ENCODE peak calls at places on chromosomes 12 and 14, in nine cellular contexts. C is hippocampal formation; B is NCI-H460; P is stimulated activated CD4-positive, alpha-beta T cell treated with anti-CD3 and anti-CD28 coated beads, Interleukin-15, amount 100 ng/mL, for 1 hour; W is heart right ventricle; S is endodermal cell; Q is GM13977; X is myocyte; N is A549. R is an unnamed sample.

GRCh38 chr12:54404061-54405004 is 14.7 kb downstream of the ITGA5 start:
- DNase-seq in X (peak), B (no peak), P (peak), S (peak), W (no peak), N (no peak), Q (no peak), C (no peak), R (peak)

GRCh38 chr14:76720382-76720813 is 40.9 kb upstream of the VASH1 start:
- DNase-seq in X (peak), Q (peak), P (no peak), W (peak), N (no peak), S (peak), C (no peak), B (no peak), R (peak)

GRCh38 chr12:109822416-109822815 is 10.8 kb downstream of the TRPV4 start:
- DNase-seq in S (no peak), B (no peak), P (no peak), C (no peak), X (no peak), N (no peak), W (no peak), Q (no peak), R (no peak)

GRCh38 chr12:108875682-108876361 is 4.1 kb upstream of the DAO start:
- DNase-seq in N (no peak), X (no peak), S (no peak), P (no peak), B (no peak), W (no peak), Q (no peak), C (no peak), R (no peak)

GRCh38 chr12:69475237-69475984 is 5.2 kb downstream of the FRS2 start:
- DNase-seq in B (no peak), P (no peak), W (no peak), S (no peak), X (peak), Q (no peak), N (no peak), C (no peak), R (peak)

GRCh38 chr12:132718644-132719043 is 8.0 kb downstream of the PGAM5 start:
- DNase-seq in N (no peak), W (no peak), C (no peak), S (no peak), X (no peak), B (no peak), Q (no peak), P (no peak), R (no peak)

GRCh38 chr14:31990959-31991541 is 86.1 kb upstream of the ARHGAP5 start:
- DNase-seq in S (no peak), Q (no peak), B (no peak), P (no peak), X (no peak), C (peak), W (no peak), N (no peak), R (no peak)

GRCh38 chr14:68846466-68846865 is 53.6 kb upstream of the ZFP36L1 start:
- DNase-seq in C (no peak), N (no peak), S (no peak), X (no peak), Q (no peak), W (no peak), B (no peak), P (no peak), R (no peak)

GRCh38 chr12:71846322-71846940 is 6.9 kb downstream of the TBC1D15 start:
- DNase-seq in S (no peak), X (peak), P (no peak), Q (no peak), N (no peak), W (no peak), C (peak), B (peak), R (peak)

GRCh38 chr12:107402041-107403022 is 283.3 kb upstream of the PWP1 start:
- DNase-seq in N (peak), Q (peak), X (peak), W (no peak), S (peak), B (peak), P (peak), C (peak), R (peak)

GRCh38 chr12:131827961-131828534 is at the start of gene MMP17:
- DNase-seq in C (peak), Q (peak), W (no peak), N (peak), X (peak), P (no peak), S (peak), B (peak), R (no peak)

R was measured in dermis microvascular lymphatic vessel endothelial cell.